ENCODE peak calls at places on chromosome 9, in seven cellular contexts. V is AG09319; C is activated T-helper 1 cell treated with anti-CD3 and anti-CD28 coated beads, Interleukin-2, amount 50 U/mL, for 16 hours; Q is foreskin melanocyte; S is mucosa of descending colon; E is NCI-H2081; F is naive thymus-derived CD8-positive, alpha-beta T cell. T is an unnamed sample.

GRCh38 chr9:127865645-127866464 is 11.4 kb upstream of the ENG start:
- DNase-seq in V (no peak), S (no peak), Q (no peak), F (peak; percentile 19), E (no peak), C (no peak), T (no peak)

GRCh38 chr9:19934301-19934868 is 145.5 kb upstream of the SLC24A2 start:
- DNase-seq in Q (no peak), E (no peak), C (no peak), F (no peak), V (no peak), S (peak; percentile 44), T (no peak)

GRCh38 chr9:136654820-136655219 is 7.9 kb upstream of the EGFL7 start:
- DNase-seq in Q (no peak), E (no peak), C (no peak), S (no peak), V (no peak), F (no peak), T (no peak)

GRCh38 chr9:115531410-115532130 is 413.6 kb upstream of the TNC start:
- DNase-seq in Q (no peak), E (no peak), S (no peak), C (no peak), F (no peak), V (peak; percentile 63), T (no peak)

GRCh38 chr9:20740929-20741582 is 57.0 kb downstream of the FOCAD start:
- DNase-seq in C (no peak), F (peak; percentile 11), V (no peak), Q (no peak), S (no peak), E (no peak), T (peak; percentile 13)

GRCh38 chr9:120475341-120475740 is 104.6 kb downstream of the CDK5RAP2 start:
- DNase-seq in Q (no peak), F (no peak), V (peak; percentile 91), C (no peak), E (no peak), S (no peak), T (no peak)

GRCh38 chr9:38339496-38339895 is 53.0 kb upstream of the ALDH1B1 start:
- DNase-seq in E (no peak), C (no peak), S (no peak), V (peak; percentile 70), Q (no peak), F (no peak), T (no peak)

GRCh38 chr9:83280790-83281189 is 217.8 kb upstream of the RASEF start:
- DNase-seq in C (no peak), Q (no peak), E (no peak), F (no peak), V (no peak), S (no peak), T (peak; percentile 62)

GRCh38 chr9:75176037-75176436 is 87.7 kb downstream of the OSTF1 start:
- DNase-seq in C (no peak), V (no peak), E (no peak), S (no peak), F (no peak), Q (no peak), T (no peak)

GRCh38 chr9:136784249-136784996 is 6.7 kb upstream of the TMEM141 start:
- DNase-seq in Q (no peak), F (no peak), E (peak; percentile 57), S (no peak), V (no peak), C (no peak), T (peak; percentile 79)

T was measured in NCI-H69.